ENCODE peak calls at places on chromosomes 6 and 20, in five cellular contexts. Y is GM06990, H is heart right ventricle, A is cardiac fibroblast, T is dorsolateral prefrontal cortex. J is an unnamed sample.
A peak's percentile ranks its signal among the peaks of the same experiment; 100 is the strongest.

GRCh38 chr6:113786168-113786567 is 71.0 kb upstream of the MARCKS start:
- DNase-seq in T (no peak), H (no peak), Y (no peak), A (no peak), J (no peak)

GRCh38 chr6:166504100-166504499 is 82.4 kb downstream of the RAMACL start:
- DNase-seq in T (no peak), A (no peak), Y (no peak), H (no peak), J (no peak)

GRCh38 chr6:24524801-24525200 is 30.0 kb downstream of the ALDH5A1 start:
- DNase-seq in T (no peak), H (no peak), Y (no peak), A (peak; percentile 68), J (peak; percentile 76)

GRCh38 chr6:167742719-167743303 is 83.9 kb upstream of the AFDN start:
- DNase-seq in H (no peak), T (no peak), A (peak; percentile 29), Y (no peak), J (no peak)

GRCh38 chr20:23086056-23086551 is at the start of gene CD93:
- DNase-seq in A (peak; percentile 61), Y (peak; percentile 50), T (no peak), H (peak; percentile 78), J (peak; percentile 69)

GRCh38 chr20:36819662-36820061 is 46.1 kb upstream of the DSN1 start:
- DNase-seq in H (no peak), A (no peak), T (no peak), Y (no peak), J (no peak)

GRCh38 chr6:6105472-6106036 is 98.8 kb upstream of the NRN1 start:
- DNase-seq in A (no peak), H (no peak), T (no peak), Y (no peak), J (peak; percentile 36)

GRCh38 chr6:31070711-31071197 is 41.6 kb downstream of the C6orf15 start:
- DNase-seq in Y (no peak), T (peak; percentile 33), H (peak; percentile 36), A (peak; percentile 74), J (peak; percentile 34)

GRCh38 chr6:51147756-51148155 is 329.1 kb downstream of the TFAP2B start:
- DNase-seq in T (no peak), A (no peak), Y (no peak), H (no peak), J (no peak)

DNA sequence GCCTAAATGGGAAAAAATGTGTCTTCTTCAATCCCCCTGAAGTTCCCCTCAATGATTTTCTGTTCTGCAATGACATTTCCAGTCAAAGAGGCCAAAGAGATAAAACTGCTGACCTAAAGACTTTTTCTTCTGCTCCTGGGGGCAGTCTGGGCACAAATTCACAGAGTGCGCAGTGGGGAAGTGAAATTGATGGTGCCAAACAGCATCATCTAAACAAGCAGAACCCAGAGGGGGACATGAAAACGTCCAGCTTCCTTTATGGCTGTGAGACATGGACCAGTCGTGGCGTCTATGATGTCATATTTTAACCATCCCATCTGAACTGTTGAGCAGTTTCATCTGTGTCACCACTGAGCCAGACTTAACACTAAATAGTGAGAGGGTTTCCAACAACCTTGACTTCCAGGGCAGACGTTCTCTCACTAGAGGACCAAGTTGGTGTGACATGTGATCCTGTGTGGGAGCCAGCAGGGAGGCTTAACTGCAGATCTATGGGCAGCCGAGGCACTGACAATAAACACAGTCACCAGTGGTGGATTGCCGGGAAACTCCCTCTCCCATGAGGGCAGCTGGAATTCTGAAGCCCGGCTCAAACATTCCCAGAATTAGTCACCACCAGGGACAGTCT is 12.4 kb downstream of the SCML4 start:
- DNase-seq in A (peak; percentile 22), H (no peak), Y (no peak), T (no peak), J (no peak)
- H3K4me3 ChIP-seq in A (no peak overlapping the region), H (no peak overlapping the region), Y (no peak overlapping the region), T (no peak overlapping the region), J (no peak overlapping the region)

DNA sequence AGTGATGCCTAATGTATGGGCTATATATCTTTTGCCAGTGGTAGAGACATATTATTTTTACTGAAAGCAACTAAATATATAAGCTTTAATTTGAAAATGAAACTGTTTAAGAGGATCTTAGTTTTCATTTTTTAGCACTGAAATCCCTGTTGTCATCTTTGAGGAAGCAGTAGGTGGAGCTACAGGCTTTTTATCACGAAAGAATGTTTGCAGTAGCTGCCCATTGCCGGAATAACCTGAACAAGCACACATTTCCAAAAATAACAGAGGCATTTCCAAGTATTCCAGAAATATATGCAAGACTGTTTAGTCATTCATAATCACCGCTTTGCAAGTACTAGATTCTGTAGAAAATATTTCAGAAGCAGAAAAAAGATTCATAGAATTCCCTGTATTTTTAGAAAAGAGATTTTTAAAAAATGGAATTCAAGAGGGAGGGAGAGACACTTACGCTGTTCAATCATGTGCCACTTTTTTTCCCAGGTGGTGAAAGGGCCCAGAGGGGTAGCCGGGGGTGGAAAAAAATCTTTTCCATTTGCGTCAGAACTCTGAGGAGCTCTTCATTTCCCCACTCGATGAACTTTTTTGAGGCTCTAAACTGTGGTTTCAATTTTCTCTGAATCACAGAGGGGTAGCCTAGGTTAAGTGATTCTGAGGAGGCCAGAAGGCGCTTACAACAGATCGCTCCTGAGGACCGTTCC is 142.5 kb upstream of the FERMT1 start:
- DNase-seq in H (peak; percentile 35), A (peak; percentile 91), Y (no peak), T (no peak), J (peak; percentile 29)
- TF ChIP-seq CTCF in H (peak; percentile 59), A (peak; percentile 46), Y (peak; percentile 28), T (peak; percentile 63), J (no peak)

DNA sequence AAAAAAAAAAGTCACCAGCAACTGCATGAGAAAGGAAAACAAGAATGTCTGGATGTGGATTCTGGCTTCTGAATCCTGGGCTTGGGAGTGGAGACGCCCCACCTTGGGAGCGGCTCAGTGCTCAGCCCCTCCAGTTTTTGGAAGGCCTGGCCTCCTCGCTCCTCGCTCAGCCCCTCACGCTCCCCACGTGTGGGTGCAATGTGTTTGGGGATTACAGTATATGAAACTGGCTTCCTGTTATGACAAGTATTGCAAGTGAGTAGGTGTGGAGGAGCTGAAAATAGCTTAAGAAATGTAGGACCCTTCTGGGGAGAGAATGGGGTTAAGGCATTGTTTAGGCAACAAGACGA is 67.0 kb downstream of the ADTRP start:
- DNase-seq in T (no peak), A (no peak), H (no peak), Y (peak; percentile 75), J (peak; percentile 82)
- H3K4me3 ChIP-seq in T (no peak overlapping the region), A (no peak overlapping the region), H (no peak overlapping the region), Y (no peak overlapping the region), J (peak overlapping the region; percentile 9)

GRCh38 chr6:70551566-70551965 is 15.2 kb upstream of the SDHAF4 start:
- DNase-seq in T (no peak), H (no peak), Y (no peak), A (no peak), J (no peak)
- TF ChIP-seq CTCF in T (no peak), H (peak; percentile 29), Y (no peak), A (no peak), J (no peak)

GRCh38 chr6:157762636-157763035 is 60.4 kb upstream of the SNX9 start:
- DNase-seq in A (peak; percentile 22), T (no peak), Y (no peak), H (no peak), J (no peak)
- H3K4me3 ChIP-seq in A (no peak overlapping the region), T (no peak overlapping the region), Y (no peak overlapping the region), H (no peak overlapping the region), J (no peak overlapping the region)

DNA sequence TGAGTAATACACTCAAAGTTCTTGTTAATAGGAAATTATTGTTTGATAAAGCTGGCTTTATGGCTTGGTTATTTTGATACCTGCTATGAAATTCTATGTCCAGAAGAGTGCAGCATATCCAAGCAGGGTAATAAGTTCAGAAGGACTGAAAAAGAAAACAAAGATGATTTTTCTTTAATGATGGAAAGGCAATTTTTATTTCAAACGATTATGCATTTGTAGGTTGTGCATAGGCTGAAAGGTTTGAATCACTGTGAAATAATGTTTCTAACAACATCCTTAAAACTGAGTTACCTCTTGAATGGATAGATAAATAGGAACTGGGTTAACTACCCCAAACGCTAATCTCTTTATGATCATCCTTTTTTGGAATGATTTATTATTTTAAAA is 1.4 kb upstream of the MAN1A1 start:
- DNase-seq in A (peak; percentile 74), T (no peak), H (no peak), Y (no peak), J (peak; percentile 48)
- TF ChIP-seq CTCF in A (peak; percentile 55), T (no peak), H (peak; percentile 57), Y (peak; percentile 41), J (peak; percentile 40)

GRCh38 chr20:266213-266603 is 8.7 kb downstream of the DEFB132 start:
- DNase-seq in H (no peak), T (no peak), Y (no peak), A (no peak), J (no peak)
- H3K4me3 ChIP-seq in H (no peak overlapping the region), T (peak overlapping the region; percentile 58), Y (no peak overlapping the region), A (no peak overlapping the region), J (no peak overlapping the region)

GRCh38 chr6:45226081-45226480 is 102.0 kb upstream of the RUNX2 start:
- DNase-seq in A (no peak), H (no peak), Y (no peak), T (no peak), J (no peak)
- TF ChIP-seq CTCF in A (peak; percentile 19), H (no peak), Y (peak; percentile 16), T (no peak), J (no peak)